ENCODE peak calls at places on chromosome 18, in six cellular contexts. P, H, U, W, V and R are unnamed samples.

GRCh38 chr18:2978626-2979025 is 34.3 kb downstream of the LPIN2 start:
- DNase-seq in V (peak), H (no peak), P (peak), W (peak), U (no peak), R (no peak)

GRCh38 chr18:45107425-45107824 is 426.7 kb downstream of the SETBP1 start:
- DNase-seq in P (peak), V (peak), U (no peak), H (no peak), W (no peak), R (no peak)

GRCh38 chr18:58638446-58638845 is 9.6 kb upstream of the ALPK2 start:
- DNase-seq in W (no peak), V (no peak), U (no peak), H (no peak), P (no peak), R (no peak)

GRCh38 chr18:7626175-7626921 is 59.2 kb downstream of the PTPRM start:
- DNase-seq in V (no peak), H (no peak), P (no peak), U (no peak), W (no peak), R (no peak)

GRCh38 chr18:58337688-58338087 is 291.2 kb downstream of the ALPK2 start:
- DNase-seq in P (peak), W (no peak), V (peak), U (no peak), H (no peak), R (no peak)

GRCh38 chr18:79508565-79509535 is 113.1 kb downstream of the NFATC1 start:
- DNase-seq in P (no peak), U (no peak), H (no peak), V (no peak), W (no peak), R (peak)

GRCh38 chr18:76544511-76545350 is 49.7 kb upstream of the ZNF516 start:
- DNase-seq in U (no peak), V (no peak), H (no peak), W (no peak), P (no peak), R (no peak)

GRCh38 chr18:77105021-77105420 is 27.6 kb downstream of the MBP start:
- DNase-seq in H (no peak), P (no peak), U (no peak), W (no peak), V (no peak), R (no peak)

GRCh38 chr18:48407358-48407757 is 1.8 kb downstream of the ZBTB7C start:
- DNase-seq in U (no peak), W (no peak), P (no peak), H (no peak), V (no peak), R (no peak)

GRCh38 chr18:9927392-9928063 is 13.7 kb downstream of the VAPA start:
- DNase-seq in H (no peak), P (no peak), V (no peak), W (no peak), U (no peak), R (no peak)

GRCh38 chr18:7987284-7987976 is 420.3 kb downstream of the PTPRM start:
- DNase-seq in H (no peak), P (peak), W (peak), V (peak), U (no peak), R (no peak)

GRCh38 chr18:13416208-13416607 is 197.6 kb downstream of the LDLRAD4 start:
- DNase-seq in U (no peak), H (no peak), W (no peak), P (no peak), V (no peak), R (no peak)

DNA sequence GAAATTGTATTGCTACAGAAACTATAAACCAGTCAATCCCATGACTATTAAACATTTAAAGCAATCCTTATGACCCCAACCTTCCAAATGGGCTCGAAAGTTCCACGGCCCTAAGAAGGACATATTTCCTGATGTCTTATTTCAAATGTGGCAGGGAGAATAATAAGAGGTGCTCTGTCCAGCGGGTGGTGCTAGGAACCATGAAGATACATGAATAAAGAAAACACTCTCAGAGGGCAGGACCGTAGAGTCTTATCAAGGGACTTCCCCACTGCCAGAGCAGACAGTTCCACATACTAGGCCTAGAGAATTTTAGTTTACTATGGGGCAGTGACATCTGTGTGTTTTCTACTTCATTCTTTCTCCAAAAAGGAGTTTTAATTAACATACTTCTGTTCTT is 187.1 kb upstream of the PIK3C3 start:
- DNase-seq in V (peak), U (no peak), P (peak), W (peak), H (peak), R (peak)
- TF ChIP-seq CTCF in V (peak), U (no peak), P (peak), W (no peak), H (peak), R (peak)

DNA sequence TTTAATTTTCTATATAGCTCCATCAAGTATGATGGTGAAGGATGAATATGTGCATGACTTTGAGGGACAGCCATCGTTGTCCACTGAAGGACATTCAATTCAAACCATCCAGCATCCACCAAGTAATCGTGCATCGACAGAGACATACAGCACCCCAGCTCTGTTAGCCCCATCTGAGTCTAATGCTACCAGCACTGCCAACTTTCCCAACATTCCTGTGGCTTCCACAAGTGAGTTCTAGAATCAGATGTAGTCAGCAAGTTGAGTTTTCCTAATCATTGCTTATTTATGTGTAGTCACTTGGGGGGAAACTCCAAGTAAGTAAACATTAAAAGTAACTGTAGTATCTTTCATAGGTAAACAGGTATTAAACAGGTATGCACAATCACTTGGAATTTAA is 24.8 kb downstream of the SMAD4 start:
- DNase-seq in H (no peak), P (no peak), U (no peak), W (no peak), V (peak), R (no peak)
- TF ChIP-seq CTCF in H (no peak), P (no peak), U (no peak), W (no peak), V (no peak), R (no peak)

GRCh38 chr18:23405626-23406025 is 47.5 kb upstream of the RIOK3 start:
- DNase-seq in H (no peak), P (no peak), U (no peak), W (no peak), V (no peak), R (no peak)
- TF ChIP-seq CTCF in H (no peak), P (no peak), U (no peak), W (no peak), V (no peak), R (no peak)

GRCh38 chr18:62196079-62196478 is 9.0 kb downstream of the RELCH start:
- DNase-seq in P (no peak), U (no peak), V (no peak), H (peak), W (no peak), R (no peak)
- TF ChIP-seq CTCF in P (no peak), U (no peak), V (no peak), H (peak), W (peak), R (no peak)

GRCh38 chr18:26407721-26408601 is 140.4 kb downstream of the KCTD1 start:
- DNase-seq in W (no peak), P (no peak), H (no peak), V (no peak), U (no peak), R (no peak)

GRCh38 chr18:26406294-26406693 is 142.1 kb downstream of the KCTD1 start:
- DNase-seq in U (no peak), H (no peak), V (no peak), P (no peak), W (no peak), R (no peak)

GRCh38 chr18:26403451-26403850 is 144.9 kb downstream of the KCTD1 start:
- DNase-seq in P (no peak), W (no peak), V (no peak), H (no peak), U (no peak), R (no peak)

GRCh38 chr18:26406854-26407517 is 141.4 kb downstream of the KCTD1 start:
- DNase-seq in U (no peak), H (no peak), V (no peak), P (no peak), W (no peak), R (no peak)

GRCh38 chr18:26405190-26405781 is 143.1 kb downstream of the KCTD1 start:
- DNase-seq in U (no peak), P (peak), H (peak), V (peak), W (peak), R (peak)
- TF ChIP-seq CTCF in U (peak), P (peak), H (peak), V (peak), W (peak), R (peak)

GRCh38 chr18:27211569-27211968 is 26.5 kb upstream of the CHST9 start:
- DNase-seq in H (peak), P (no peak), U (no peak), V (no peak), W (no peak), R (no peak)
- TF ChIP-seq CTCF in H (peak), P (no peak), U (no peak), V (no peak), W (no peak), R (no peak)

DNA sequence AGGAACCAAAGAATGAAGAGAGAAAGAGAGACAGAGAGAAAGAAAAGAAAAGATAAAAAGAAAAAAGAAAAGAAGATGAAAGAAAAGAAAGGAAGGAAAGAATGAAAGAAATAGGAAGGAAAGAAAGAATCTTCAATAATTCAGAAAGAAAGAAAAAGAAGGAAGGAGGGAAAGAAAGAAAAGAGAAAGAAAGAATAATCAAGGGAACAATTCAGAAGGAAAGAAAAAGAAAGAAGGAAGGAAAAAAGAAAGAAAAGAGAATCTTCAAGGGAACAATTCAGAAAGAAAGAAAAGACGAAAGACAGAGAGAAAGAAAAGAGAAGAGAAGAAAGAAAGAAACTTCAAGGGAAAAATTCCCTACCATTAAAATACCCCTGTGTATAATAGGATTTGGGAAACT is 5.6 kb upstream of the KCTD1 start:
- DNase-seq in V (no peak), W (no peak), H (no peak), U (no peak), P (no peak), R (no peak)
- TF ChIP-seq CTCF in V (no peak), W (no peak), H (no peak), U (no peak), P (no peak), R (no peak)